ENCODE peak calls at places on chromosomes 4 and X, in six cellular contexts. J is lower leg skin, Y is endothelial cell of umbilical vein, Q is lower lobe of right lung, G is chondrocyte, B is omental fat pad. K is an unnamed sample.

GRCh38 chr4:20528508-20528907 is 171.8 kb upstream of the PACRGL start:
- DNase-seq in Y (peak), Q (no peak), B (no peak), G (no peak), J (no peak), K (no peak)

GRCh38 chr4:78684196-78685079 is 91.7 kb upstream of the BMP2K start:
- DNase-seq in B (no peak), J (no peak), Q (no peak), G (no peak), Y (peak), K (peak)

GRCh38 chr4:40908297-40908696 is 158.5 kb downstream of the NSUN7 start:
- DNase-seq in G (no peak), J (peak), Y (no peak), Q (peak), B (no peak), K (no peak)

GRCh38 chr4:134944115-134944514 is 742.5 kb upstream of the PABPC4L start:
- DNase-seq in Y (no peak), Q (no peak), B (no peak), G (no peak), J (no peak), K (no peak)

GRCh38 chr4:38078590-38079381 is 118.6 kb downstream of the PTTG2 start:
- DNase-seq in B (no peak), J (no peak), Y (peak), G (no peak), Q (no peak), K (peak)

GRCh38 chr4:2598661-2599654 is 62.5 kb downstream of the FAM193A start:
- DNase-seq in B (no peak), Y (peak), G (no peak), Q (no peak), J (no peak), K (peak)

GRCh38 chr4:72568959-72569718 is at the start of gene ADAMTS3:
- DNase-seq in J (peak), B (peak), Q (peak), G (no peak), Y (peak), K (peak)

GRCh38 chr4:153479118-153479517 is 13.0 kb downstream of the TMEM131L start:
- DNase-seq in G (no peak), Q (no peak), Y (no peak), B (no peak), J (no peak), K (no peak)

DNA sequence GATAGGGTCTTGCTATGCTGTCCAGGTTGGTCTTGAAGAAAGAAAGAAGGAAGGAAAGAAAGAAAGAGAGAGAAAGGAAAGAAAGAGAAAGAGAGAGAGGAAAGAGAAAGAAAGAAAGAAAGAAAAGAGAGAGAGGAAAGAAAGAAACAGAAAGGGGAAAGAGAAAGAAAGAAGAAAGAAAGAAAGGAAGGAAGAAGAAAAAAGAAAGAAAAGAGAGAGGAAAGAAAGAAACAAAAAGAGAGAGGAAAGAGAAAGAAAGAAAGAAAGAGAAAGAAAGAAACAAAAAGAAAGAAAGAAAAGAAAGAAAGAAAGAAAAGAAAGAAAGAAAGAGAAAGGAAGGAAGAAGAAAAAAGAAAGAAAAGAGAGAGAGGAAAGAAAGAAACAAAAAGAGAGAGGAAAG is 95.8 kb upstream of the SHOX start:
- DNase-seq in J (no peak), Q (no peak), B (no peak), Y (no peak), G (no peak), K (no peak)
- TF ChIP-seq CTCF in J (no peak), Q (no peak), B (no peak), Y (no peak), G (no peak), K (no peak)

DNA sequence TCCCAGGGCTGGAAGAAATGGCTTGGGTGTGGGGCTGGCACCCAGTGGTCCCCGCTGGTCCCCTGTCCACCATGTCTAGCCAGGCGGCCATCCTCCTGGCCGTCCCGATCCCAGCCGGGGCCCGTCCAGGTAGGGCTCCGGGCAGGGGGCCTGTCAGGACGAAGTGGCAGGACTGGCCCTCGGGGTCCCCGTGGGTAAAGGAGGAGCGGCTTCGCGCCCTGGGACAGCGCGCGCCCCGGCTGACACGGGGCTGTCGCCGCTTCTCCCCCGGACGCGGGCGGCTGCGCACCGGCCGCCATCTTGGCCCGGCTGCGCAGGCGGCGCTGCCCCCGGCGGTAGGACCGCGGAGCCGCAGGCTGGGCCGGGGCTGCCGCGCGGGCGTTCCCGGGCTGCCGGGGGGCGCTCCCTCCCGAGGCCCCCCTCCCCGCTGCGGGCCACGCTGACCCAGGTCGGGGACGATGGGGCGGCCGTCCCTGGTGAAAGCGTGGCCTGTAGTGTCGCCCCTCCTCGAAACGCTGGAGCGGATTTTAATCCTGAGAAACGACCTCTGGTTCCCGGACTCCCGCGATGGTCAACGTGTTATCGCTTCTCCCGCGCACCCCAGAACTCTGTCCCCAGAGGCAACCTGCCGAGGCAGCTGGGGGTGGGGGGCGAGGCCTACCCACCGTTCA is 60.4 kb upstream of the BCOR start:
- DNase-seq in J (no peak), Y (no peak), Q (peak), G (peak), B (no peak), K (no peak)
- TF ChIP-seq CTCF in J (no peak), Y (peak), Q (peak), G (peak), B (no peak), K (no peak)

GRCh38 chr4:6343950-6344408 is 74.3 kb downstream of the WFS1 start:
- DNase-seq in Q (peak), Y (no peak), G (peak), J (no peak), B (no peak), K (peak)
- TF ChIP-seq CTCF in Q (no peak), Y (no peak), G (no peak), J (no peak), B (no peak), K (no peak)

DNA sequence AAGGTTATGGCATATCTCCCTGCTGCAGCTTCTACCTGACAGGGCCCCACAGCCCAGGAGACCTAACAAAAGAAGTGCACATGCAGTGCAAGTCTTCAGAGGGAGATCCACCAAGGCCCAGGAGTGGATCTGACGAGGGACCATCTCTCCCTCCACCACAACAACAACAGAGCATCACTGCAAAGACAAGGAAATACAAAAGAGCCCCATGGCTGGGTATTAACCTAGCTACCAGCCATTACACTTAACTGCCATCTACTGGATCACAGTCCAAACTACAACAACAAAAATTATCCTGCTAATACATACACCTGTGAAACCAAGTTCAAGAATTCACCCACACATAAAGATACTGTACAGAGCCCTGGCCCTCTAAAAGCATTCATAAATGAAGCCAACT is 280.2 kb upstream of the SLC7A11 start:
- DNase-seq in J (no peak), B (no peak), Y (peak), Q (no peak), G (no peak), K (peak)
- TF ChIP-seq CTCF in J (no peak), B (no peak), Y (peak), Q (no peak), G (peak), K (peak)

GRCh38 chrX:107470971-107471370 is 21.5 kb downstream of the FRMPD3 start:
- DNase-seq in B (no peak), Y (no peak), G (no peak), Q (no peak), J (no peak), K (no peak)
- TF ChIP-seq CTCF in B (no peak), Y (no peak), G (no peak), Q (no peak), J (no peak), K (no peak)

DNA sequence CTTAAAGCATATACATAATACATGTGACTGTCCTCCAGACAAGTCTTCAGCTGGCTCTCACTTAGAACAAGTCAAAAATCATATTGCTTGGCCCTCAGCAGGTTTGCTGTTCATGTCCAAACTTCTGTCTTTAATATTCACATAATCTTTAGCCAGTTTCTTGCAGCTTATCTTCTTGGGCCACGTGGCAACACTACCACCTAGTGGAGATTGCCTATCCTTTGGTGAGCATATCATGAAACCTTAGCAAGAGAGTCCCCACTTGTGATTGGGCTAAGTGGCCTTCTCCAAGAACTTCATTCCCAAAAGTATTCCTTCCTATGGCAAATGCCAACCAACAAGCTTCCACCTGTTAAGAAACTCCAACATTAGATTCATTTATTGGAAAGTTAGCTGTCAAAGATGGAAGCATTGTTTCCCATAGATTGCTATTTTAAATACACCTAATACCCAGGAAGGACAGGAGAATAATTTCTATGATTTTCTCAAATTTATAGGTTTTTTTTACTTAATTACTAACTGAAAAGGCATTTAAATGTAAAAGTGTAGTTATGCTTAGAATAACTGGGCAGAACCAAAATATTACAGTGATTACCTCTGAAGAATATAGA is 231.9 kb upstream of the INTU start:
- DNase-seq in G (no peak), Q (no peak), Y (peak), B (no peak), J (peak), K (peak)
- TF ChIP-seq CTCF in G (peak), Q (peak), Y (peak), B (no peak), J (peak), K (peak)

DNA sequence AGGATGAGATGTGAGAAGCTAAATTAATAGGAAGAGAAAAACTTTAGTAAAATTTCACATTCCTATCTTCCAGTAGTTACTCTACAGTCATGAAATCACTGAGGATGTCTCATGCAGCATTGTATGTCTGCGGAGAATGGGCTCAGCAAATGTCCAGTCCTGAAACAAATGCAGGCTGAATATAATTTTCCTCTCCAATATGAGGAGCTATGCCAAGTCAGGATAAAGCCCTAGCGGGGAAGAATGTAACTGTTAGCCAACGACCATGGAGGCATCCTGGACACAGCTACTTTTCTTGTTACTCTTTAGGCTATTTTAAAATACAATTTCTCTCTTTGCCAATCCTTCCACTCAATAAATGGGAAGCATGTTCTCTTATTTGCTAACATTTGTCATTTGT is 127.7 kb downstream of the PRKX start:
- DNase-seq in Q (no peak), Y (no peak), J (no peak), G (no peak), B (no peak), K (no peak)
- TF ChIP-seq CTCF in Q (no peak), Y (no peak), J (no peak), G (no peak), B (no peak), K (no peak)

K was measured in cardiac fibroblast.